ENCODE peak calls at places on chromosomes 11 and 22, in seven cellular contexts. F is heart right ventricle, E is A549, J is AG09309, L is cardiac fibroblast, B is psoas muscle, H is kidney. X is an unnamed sample.

GRCh38 chr22:22942511-22943329 is 55.1 kb downstream of the IGLL5 start:
- DNase-seq in B (peak; percentile 32), L (peak; percentile 62), H (no peak), F (peak; percentile 52), E (peak; percentile 65), J (no peak), X (no peak)

GRCh38 chr11:78350101-78350645 is 67.4 kb downstream of the GAB2 start:
- DNase-seq in B (no peak), F (peak; percentile 35), E (no peak), H (no peak), J (no peak), L (peak; percentile 76), X (no peak)

GRCh38 chr11:3929232-3929631 is 73.8 kb downstream of the STIM1 start:
- DNase-seq in H (no peak), B (no peak), E (no peak), J (no peak), F (no peak), L (no peak), X (no peak)

GRCh38 chr11:100740440-100740839 is 53.4 kb downstream of the ARHGAP42 start:
- DNase-seq in J (no peak), L (peak; percentile 81), F (no peak), B (no peak), E (no peak), H (no peak), X (no peak)

GRCh38 chr11:115599125-115599524 is 94.9 kb upstream of the CADM1 start:
- DNase-seq in H (no peak), E (no peak), B (no peak), F (no peak), L (no peak), J (no peak), X (no peak)

GRCh38 chr11:27100534-27100933 is 59.9 kb downstream of the BBOX1 start:
- DNase-seq in L (peak; percentile 28), J (no peak), F (no peak), B (no peak), E (no peak), H (no peak), X (no peak)

GRCh38 chr22:23363683-23364082 is 183.4 kb downstream of the BCR start:
- DNase-seq in B (no peak), L (no peak), J (no peak), H (no peak), F (no peak), E (no peak), X (no peak)

GRCh38 chr11:6229911-6230310 is 4.5 kb downstream of the FHIP1B start:
- DNase-seq in L (no peak), H (no peak), E (no peak), B (no peak), F (no peak), J (no peak), X (no peak)

GRCh38 chr11:59266491-59266890 is 53.8 kb upstream of the MPEG1 start:
- DNase-seq in F (no peak), J (no peak), H (no peak), E (no peak), L (no peak), B (no peak), X (no peak)

GRCh38 chr22:40853961-40854360 is 2.5 kb downstream of the ST13 start:
- DNase-seq in E (no peak), J (no peak), F (no peak), L (no peak), H (no peak), B (no peak), X (no peak)

GRCh38 chr11:6219359-6219758 is 14.0 kb downstream of the C11orf42 start:
- DNase-seq in L (peak; percentile 89), H (no peak), J (peak; percentile 90), F (peak; percentile 38), E (peak; percentile 25), B (peak; percentile 26), X (no peak)

GRCh38 chr11:85742873-85743275 is 56.9 kb upstream of the CCDC89 start:
- DNase-seq in H (no peak), J (no peak), B (no peak), E (no peak), L (no peak), F (no peak), X (no peak)

GRCh38 chr11:122287401-122287800 is 171.4 kb upstream of the BLID start:
- DNase-seq in J (no peak), E (no peak), H (no peak), B (no peak), F (no peak), L (no peak), X (no peak)
- TF ChIP-seq CTCF in J (no peak), E (no peak), H (no peak), B (no peak), F (no peak), L (no peak), X (no peak)

GRCh38 chr22:31944700-31945477 is 554 bp downstream of the YWHAH start:
- DNase-seq in J (no peak), F (peak; percentile 64), L (no peak), B (peak; percentile 66), E (no peak), H (peak; percentile 89), X (no peak)

GRCh38 chr22:31945971-31946680 is 1.8 kb downstream of the YWHAH start:
- DNase-seq in E (no peak), J (no peak), L (peak; percentile 41), F (no peak), H (no peak), B (no peak), X (no peak)

GRCh38 chr22:31948002-31948401 is 3.7 kb downstream of the YWHAH start:
- DNase-seq in B (no peak), F (no peak), L (no peak), E (no peak), J (no peak), H (peak; percentile 49), X (no peak)

GRCh38 chr22:31945478-31945815 is 1.1 kb downstream of the YWHAH start:
- DNase-seq in B (no peak), E (no peak), L (no peak), F (no peak), H (no peak), J (no peak), X (no peak)

DNA sequence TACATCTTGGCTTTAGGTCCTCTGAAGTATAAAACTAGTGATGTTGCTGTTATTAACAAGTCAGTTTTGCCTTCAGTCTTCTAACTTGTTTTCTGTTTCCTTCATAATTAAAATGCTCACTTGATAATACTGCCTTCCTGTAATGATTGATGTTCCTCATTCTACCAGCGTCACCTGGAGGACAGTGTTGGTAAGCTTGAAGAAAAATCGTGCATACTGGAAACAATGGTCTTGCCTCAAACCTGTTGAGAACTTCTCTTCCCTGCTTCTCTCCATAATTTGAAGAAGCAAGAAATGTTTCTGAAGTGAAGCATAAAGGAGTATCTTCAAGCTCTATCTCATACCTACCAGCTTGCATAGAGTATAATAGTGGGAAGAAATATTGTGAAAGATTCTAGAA is 3.0 kb downstream of the YWHAH start:
- DNase-seq in B (no peak), F (peak; percentile 15), H (no peak), E (peak; percentile 43), L (peak; percentile 51), J (no peak), X (no peak)
- TF ChIP-seq CTCF in B (peak; percentile 30), F (peak; percentile 70), H (peak; percentile 62), E (peak; percentile 73), L (peak; percentile 53), J (peak; percentile 41), X (peak; percentile 58)

GRCh38 chr11:130426223-130427048 is 2.0 kb downstream of the ADAMTS8 start:
- DNase-seq in E (no peak), B (no peak), L (no peak), H (peak; percentile 32), J (no peak), F (no peak), X (no peak)

GRCh38 chr11:130428692-130429681 is 578 bp upstream of the ADAMTS8 start:
- DNase-seq in E (no peak), H (no peak), B (no peak), F (no peak), L (no peak), J (no peak), X (no peak)

GRCh38 chr11:130428271-130428670 is at the start of gene ADAMTS8:
- DNase-seq in J (no peak), H (no peak), B (no peak), F (no peak), L (no peak), E (no peak), X (no peak)

GRCh38 chr11:130427049-130427388 is 1.4 kb downstream of the ADAMTS8 start:
- DNase-seq in J (no peak), E (no peak), B (no peak), F (no peak), H (no peak), L (no peak), X (no peak)

DNA sequence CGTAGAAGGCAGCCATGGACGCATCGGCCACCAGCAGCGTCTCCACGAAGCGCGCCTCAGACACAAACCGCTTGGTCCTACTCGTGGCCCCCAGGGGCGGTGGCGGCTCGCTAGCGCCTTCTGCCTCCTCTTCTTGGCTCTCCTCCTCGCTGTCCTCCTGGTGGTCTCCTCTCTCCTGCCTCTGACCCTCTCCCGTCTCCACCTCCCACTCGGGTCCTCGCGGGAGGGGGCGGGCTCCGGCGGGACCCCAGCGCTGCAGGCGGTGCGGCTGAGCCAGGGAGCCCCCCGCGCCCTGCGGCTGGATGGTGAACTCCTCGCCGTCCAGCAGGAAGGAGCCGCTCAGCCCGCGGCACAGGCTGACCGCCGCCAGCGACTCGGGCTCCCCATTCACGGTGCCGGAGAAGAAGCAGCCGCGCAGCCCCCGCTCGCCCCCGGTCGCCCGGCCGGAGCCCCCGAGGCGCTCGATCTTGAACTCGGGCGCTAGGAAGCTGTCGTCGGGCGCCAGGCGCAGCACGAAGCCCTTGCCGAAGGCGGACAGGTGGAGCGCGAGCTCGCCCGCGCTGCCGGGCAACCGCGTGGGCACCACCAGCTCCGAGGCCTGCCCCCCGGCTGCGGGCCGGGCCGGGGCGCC is 713 bp downstream of the ADAMTS8 start:
- DNase-seq in B (no peak), E (no peak), L (no peak), F (no peak), H (no peak), J (no peak), X (no peak)
- TF ChIP-seq CTCF in B (no peak), E (no peak), L (peak; percentile 18), F (peak; percentile 36), H (peak; percentile 15), J (peak; percentile 23), X (peak; percentile 23)

GRCh38 chr11:70798296-70798695 is 400.0 kb downstream of the CTTN start:
- DNase-seq in B (no peak), F (no peak), H (no peak), L (no peak), J (no peak), E (no peak), X (no peak)

GRCh38 chr11:70802185-70802584 is 403.9 kb downstream of the CTTN start:
- DNase-seq in B (no peak), E (no peak), H (no peak), J (no peak), F (no peak), L (no peak), X (no peak)

GRCh38 chr11:70799386-70799785 is 401.1 kb downstream of the CTTN start:
- DNase-seq in E (no peak), L (peak; percentile 15), F (no peak), H (no peak), B (no peak), J (peak; percentile 11), X (no peak)

GRCh38 chr11:70790671-70791300 is 392.5 kb downstream of the CTTN start:
- DNase-seq in J (no peak), B (no peak), F (no peak), H (no peak), L (no peak), E (no peak), X (no peak)

DNA sequence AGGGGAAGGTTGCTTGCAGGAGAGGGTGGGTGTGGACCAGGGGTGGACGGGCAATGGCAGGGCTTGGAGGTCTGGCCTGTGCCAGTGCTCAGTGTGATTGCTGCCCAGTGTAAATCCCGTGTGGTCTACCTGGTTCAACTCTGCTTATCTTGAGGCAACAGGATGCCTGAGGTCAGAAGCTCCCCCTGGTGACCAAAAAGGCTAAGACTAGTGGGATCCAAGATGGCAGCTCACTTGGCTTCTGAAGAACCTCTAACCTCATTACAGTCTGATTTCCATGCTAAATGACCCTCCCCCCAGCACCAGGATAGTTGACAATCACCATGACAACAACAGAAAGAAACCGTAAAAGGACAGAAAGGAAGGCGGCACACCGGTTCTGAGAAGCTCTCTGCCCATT is 398.3 kb downstream of the CTTN start:
- DNase-seq in E (peak; percentile 32), F (no peak), L (no peak), B (no peak), J (no peak), H (no peak), X (no peak)
- TF ChIP-seq CTCF in E (no peak), F (no peak), L (no peak), B (no peak), J (peak; percentile 18), H (no peak), X (no peak)

X was measured in D721Med.